ENCODE peak calls at places on chromosomes 3 and 15, in nine cellular contexts. B is body of pancreas, A is lung microvascular endothelial cell, S is stromal cell of bone marrow, U is cardiac septum, F is lower leg skin, L is brain microvascular endothelial cell, Z is NCI-H446 treated with DMSO at 0.1 percent for 48 hours, C is activated T-helper 1 cell treated with Interleukin-2 at 50 U/mL for 16 hours. K is an unnamed sample.

GRCh38 chr3:129507181-129507831 is 21.1 kb upstream of the RHO start:
- DNase-seq in B (no peak), A (peak; percentile 24), S (no peak), U (no peak), F (no peak), L (no peak), Z (peak; percentile 63), C (no peak), K (no peak)

GRCh38 chr3:16883726-16884083 is 1.1 kb upstream of the PLCL2 start:
- DNase-seq in B (no peak), A (no peak), S (no peak), U (no peak), F (no peak), L (no peak), Z (no peak), C (no peak), K (no peak)

GRCh38 chr3:63981980-63982379 is 41.3 kb downstream of the PSMD6 start:
- DNase-seq in B (no peak), A (no peak), S (no peak), U (no peak), F (no peak), L (no peak), Z (no peak), C (no peak), K (no peak)

GRCh38 chr3:146747928-146748327 is 142.8 kb upstream of the PLSCR5 start:
- DNase-seq in B (no peak), A (peak; percentile 59), S (peak; percentile 53), U (no peak), F (no peak), L (peak; percentile 53), Z (peak; percentile 10), C (no peak), K (no peak)

GRCh38 chr3:113746955-113747718 is at the start of gene ATP6V1A:
- DNase-seq in B (peak; percentile 81), A (peak; percentile 17), S (no peak), U (peak; percentile 90), F (peak; percentile 70), L (no peak), Z (no peak), C (peak; percentile 61), K (peak; percentile 13)

GRCh38 chr3:10389995-10390394 is 69.1 kb upstream of the SEC13 start:
- DNase-seq in B (peak; percentile 13), A (no peak), S (no peak), U (no peak), F (no peak), L (no peak), Z (no peak), C (no peak), K (no peak)

GRCh38 chr3:84836961-84837360 is 121.8 kb upstream of the CADM2 start:
- DNase-seq in B (peak; percentile 39), A (no peak), S (no peak), U (no peak), F (no peak), L (no peak), Z (no peak), C (no peak), K (no peak)

GRCh38 chr3:186093271-186093900 is 15.5 kb downstream of the ETV5 start:
- DNase-seq in B (peak; percentile 25), A (no peak), S (no peak), U (no peak), F (no peak), L (no peak), Z (no peak), C (no peak), K (no peak)

GRCh38 chr3:48274452-48274851 is 33.5 kb downstream of the ZNF589 start:
- DNase-seq in B (no peak), A (no peak), S (no peak), U (no peak), F (no peak), L (no peak), Z (no peak), C (no peak), K (no peak)

GRCh38 chr15:85377986-85378385 is 2.4 kb upstream of the AKAP13 start:
- DNase-seq in B (no peak), A (no peak), S (no peak), U (no peak), F (no peak), L (no peak), Z (no peak), C (no peak), K (no peak)

GRCh38 chr3:180913582-180914404 is 1.3 kb downstream of the FXR1 start:
- DNase-seq in B (no peak), A (peak; percentile 8), S (no peak), U (no peak), F (no peak), L (no peak), Z (no peak), C (no peak), K (no peak)

GRCh38 chr3:127162947-127163645 is 29.8 kb upstream of the PRR23E start:
- DNase-seq in B (no peak), A (no peak), S (no peak), U (peak; percentile 68), F (no peak), L (no peak), Z (no peak), C (no peak), K (no peak)

GRCh38 chr3:169811606-169812123 is 1.0 kb upstream of the LRRIQ4 start:
- DNase-seq in B (no peak), A (no peak), S (peak; percentile 28), U (no peak), F (no peak), L (peak; percentile 71), Z (no peak), C (no peak), K (peak; percentile 2)

GRCh38 chr3:89565098-89565497 is 457.7 kb downstream of the EPHA3 start:
- DNase-seq in B (no peak), A (no peak), S (peak; percentile 20), U (no peak), F (no peak), L (peak; percentile 45), Z (no peak), C (no peak), K (no peak)

GRCh38 chr3:155232605-155233004 is 60.9 kb downstream of the STRIT1 start:
- DNase-seq in B (peak; percentile 65), A (peak; percentile 63), S (peak; percentile 95), U (peak; percentile 78), F (peak; percentile 85), L (peak; percentile 83), Z (peak; percentile 71), C (no peak), K (no peak)

GRCh38 chr15:89356634-89357298 is 22.1 kb upstream of the POLG start:
- DNase-seq in B (peak; percentile 71), A (peak; percentile 26), S (no peak), U (no peak), F (no peak), L (no peak), Z (peak; percentile 31), C (no peak), K (no peak)

GRCh38 chr15:67066041-67067021 is 929 bp downstream of the SMAD3 start:
- DNase-seq in B (peak; percentile 20), A (peak; percentile 48), S (no peak), U (no peak), F (no peak), L (no peak), Z (no peak), C (no peak), K (peak; percentile 42)

GRCh38 chr3:155026999-155027591 is 53.0 kb upstream of the MME start:
- DNase-seq in B (no peak), A (peak; percentile 60), S (peak; percentile 78), U (no peak), F (peak; percentile 15), L (peak; percentile 4), Z (no peak), C (no peak), K (no peak)

GRCh38 chr15:84822774-84823579 is 5.8 kb downstream of the ALPK3 start:
- DNase-seq in B (no peak), A (no peak), S (no peak), U (no peak), F (no peak), L (no peak), Z (no peak), C (no peak), K (no peak)

GRCh38 chr3:179948740-179949139 is 88.0 kb downstream of the PEX5L start:
- DNase-seq in B (no peak), A (no peak), S (no peak), U (no peak), F (no peak), L (no peak), Z (no peak), C (no peak), K (no peak)

GRCh38 chr3:133168025-133168401 is 129.8 kb downstream of the TMEM108 start:
- DNase-seq in B (no peak), A (no peak), S (no peak), U (no peak), F (no peak), L (no peak), Z (no peak), C (no peak), K (no peak)

GRCh38 chr3:106825962-106826605 is 551.2 kb upstream of the CCDC54 start:
- DNase-seq in B (no peak), A (peak; percentile 41), S (peak; percentile 68), U (no peak), F (no peak), L (peak; percentile 64), Z (peak; percentile 27), C (no peak), K (no peak)

GRCh38 chr3:48118322-48118721 is 69.9 kb downstream of the CDC25A start:
- DNase-seq in B (no peak), A (no peak), S (no peak), U (no peak), F (no peak), L (no peak), Z (no peak), C (no peak), K (no peak)

GRCh38 chr15:57680021-57680420 is 26.5 kb upstream of the POLR2M start:
- DNase-seq in B (no peak), A (peak; percentile 69), S (peak; percentile 81), U (no peak), F (no peak), L (peak; percentile 65), Z (no peak), C (no peak), K (no peak)

K was measured in immature natural killer cell.